ENCODE peak calls at places on chromosomes 2 and 18, in four cellular contexts. One of them, this sample, is unnamed. For H3K36me3, the result is how much of the 10 kb centered on the place peaks cover.

GRCh38 chr2:207531024-207531411 is 1.3 kb downstream of the CREB1 start:
- DNase-seq in psoas muscle: no peak
- DNase-seq in DND-41: no peak
- DNase-seq in spleen: no peak
- DNase-seq in this sample: no peak

GRCh38 chr2:183019718-183020442 is 18.4 kb downstream of the NCKAP1 start:
- DNase-seq in spleen: no peak
- DNase-seq in psoas muscle: no peak
- DNase-seq in DND-41: no peak
- DNase-seq in this sample: no peak

GRCh38 chr2:240806459-240806858 is 13.6 kb downstream of the KIF1A start:
- DNase-seq in psoas muscle: no peak
- DNase-seq in spleen: no peak
- DNase-seq in DND-41: no peak
- DNase-seq in this sample: no peak

GRCh38 chr18:8151176-8151575 is 458.1 kb upstream of the RAB12 start:
- DNase-seq in spleen: no peak
- DNase-seq in psoas muscle: no peak
- DNase-seq in DND-41: no peak
- DNase-seq in this sample: no peak

GRCh38 chr2:135817946-135818345 is 19.0 kb downstream of the LCT start:
- DNase-seq in DND-41: no peak
- DNase-seq in spleen: no peak
- DNase-seq in psoas muscle: no peak
- DNase-seq in this sample: no peak

GRCh38 chr2:95277246-95277906 is 3.1 kb downstream of the PROM2 start:
- DNase-seq in DND-41: no peak
- DNase-seq in spleen: no peak
- DNase-seq in psoas muscle: peak
- DNase-seq in this sample: no peak

GRCh38 chr2:189076131-189076530 is 102.0 kb downstream of the COL3A1 start:
- DNase-seq in DND-41: no peak
- DNase-seq in psoas muscle: no peak
- DNase-seq in spleen: no peak
- DNase-seq in this sample: no peak

GRCh38 chr18:50742947-50743346 is 76.9 kb downstream of the MRO start:
- DNase-seq in spleen: no peak
- DNase-seq in DND-41: no peak
- DNase-seq in psoas muscle: no peak
- DNase-seq in this sample: no peak

GRCh38 chr2:240896394-240896793 is 438 bp upstream of the MAB21L4 start:
- DNase-seq in spleen: no peak
- DNase-seq in DND-41: no peak
- DNase-seq in psoas muscle: no peak
- DNase-seq in this sample: no peak

GRCh38 chr2:240129311-240129710 is 6.8 kb downstream of the COPS9 start:
- DNase-seq in spleen: peak
- DNase-seq in psoas muscle: no peak
- DNase-seq in DND-41: no peak
- DNase-seq in this sample: no peak

GRCh38 chr2:26001743-26002341 is 19.5 kb upstream of the KIF3C start:
- DNase-seq in spleen: peak
- DNase-seq in psoas muscle: peak
- DNase-seq in DND-41: no peak
- DNase-seq in this sample: no peak

GRCh38 chr2:10059552-10060335 is 16.4 kb downstream of the KLF11 start:
- DNase-seq in spleen: peak
- DNase-seq in psoas muscle: no peak
- DNase-seq in DND-41: no peak
- DNase-seq in this sample: no peak

GRCh38 chr18:839224-840079 is 27.4 kb upstream of the YES1 start:
- DNase-seq in DND-41: peak
- DNase-seq in psoas muscle: peak
- DNase-seq in spleen: peak
- DNase-seq in this sample: peak

GRCh38 chr2:158761626-158762025 is 33.5 kb upstream of the DAPL1 start:
- DNase-seq in spleen: no peak
- DNase-seq in DND-41: no peak
- DNase-seq in psoas muscle: no peak
- DNase-seq in this sample: no peak

GRCh38 chr2:149931486-149931885 is 343.9 kb upstream of the MMADHC start:
- DNase-seq in spleen: no peak
- DNase-seq in DND-41: no peak
- DNase-seq in psoas muscle: no peak
- DNase-seq in this sample: no peak

GRCh38 chr2:104733544-104733943 is 120.4 kb upstream of the POU3F3 start:
- DNase-seq in DND-41: peak
- DNase-seq in spleen: no peak
- DNase-seq in psoas muscle: no peak
- DNase-seq in this sample: no peak

GRCh38 chr2:223055836-223056235 is 3.8 kb downstream of the KCNE4 start:
- DNase-seq in DND-41: no peak
- DNase-seq in psoas muscle: no peak
- DNase-seq in spleen: no peak
- DNase-seq in this sample: no peak

GRCh38 chr2:36672199-36672598 is 24.3 kb upstream of the VIT start:
- DNase-seq in spleen: no peak
- DNase-seq in psoas muscle: no peak
- DNase-seq in DND-41: no peak
- DNase-seq in this sample: no peak

GRCh38 chr2:225429718-225430117 is 30.2 kb downstream of the NYAP2 start:
- DNase-seq in DND-41: no peak
- DNase-seq in spleen: no peak
- DNase-seq in psoas muscle: no peak
- DNase-seq in this sample: no peak

GRCh38 chr2:619964-620363 is 57.2 kb downstream of the TMEM18 start:
- DNase-seq in DND-41: no peak
- DNase-seq in psoas muscle: no peak
- DNase-seq in spleen: no peak
- DNase-seq in this sample: no peak

GRCh38 chr18:11324956-11325873 is 175.8 kb upstream of the PIEZO2 start:
- DNase-seq in DND-41: peak
- DNase-seq in spleen: no peak
- DNase-seq in psoas muscle: no peak
- DNase-seq in this sample: peak

GRCh38 chr2:226077841-226078240 is 678.3 kb downstream of the NYAP2 start:
- DNase-seq in psoas muscle: no peak
- DNase-seq in spleen: no peak
- DNase-seq in DND-41: no peak
- DNase-seq in this sample: no peak

GRCh38 chr18:6648581-6648980 is 80.9 kb upstream of the ARHGAP28 start:
- DNase-seq in DND-41: no peak
- DNase-seq in spleen: no peak
- DNase-seq in psoas muscle: no peak
- DNase-seq in this sample: no peak

GRCh38 chr18:6373187-6373586 is 41.5 kb downstream of the L3MBTL4 start:
- DNase-seq in DND-41: no peak
- DNase-seq in psoas muscle: no peak
- DNase-seq in spleen: no peak
- DNase-seq in this sample: no peak

GRCh38 chr2:218448934-218449333 is 30.0 kb downstream of the VIL1 start:
- DNase-seq in DND-41: no peak
- DNase-seq in spleen: no peak
- DNase-seq in psoas muscle: no peak
- DNase-seq in this sample: peak

GRCh38 chr2:217623513-217623912 is 379.3 kb downstream of the TNS1 start:
- DNase-seq in DND-41: no peak
- DNase-seq in spleen: no peak
- DNase-seq in psoas muscle: no peak
- DNase-seq in this sample: no peak

GRCh38 chr2:157592983-157593382 is 35.7 kb downstream of the ACVR1C start:
- DNase-seq in psoas muscle: no peak
- DNase-seq in DND-41: no peak
- DNase-seq in spleen: no peak
- DNase-seq in this sample: peak

GRCh38 chr2:211941359-211941758 is 597.2 kb downstream of the ERBB4 start:
- DNase-seq in DND-41: no peak
- DNase-seq in spleen: no peak
- DNase-seq in psoas muscle: no peak
- DNase-seq in this sample: no peak

GRCh38 chr2:21667638-21668037 is 543.9 kb downstream of the TDRD15 start:
- DNase-seq in DND-41: no peak
- DNase-seq in psoas muscle: no peak
- DNase-seq in spleen: no peak
- DNase-seq in this sample: no peak

GRCh38 chr18:28468903-28469302 is 292.0 kb upstream of the CDH2 start:
- DNase-seq in DND-41: no peak
- DNase-seq in psoas muscle: no peak
- DNase-seq in spleen: no peak
- DNase-seq in this sample: no peak

GRCh38 chr2:74554821-74555531 is 456 bp downstream of the DOK1 start:
- DNase-seq in DND-41: peak
- DNase-seq in spleen: peak
- DNase-seq in psoas muscle: peak
- DNase-seq in this sample: no peak

GRCh38 chr2:14358774-14359173 is 273.7 kb upstream of the LRATD1 start:
- DNase-seq in spleen: no peak
- DNase-seq in DND-41: peak
- DNase-seq in psoas muscle: no peak
- DNase-seq in this sample: no peak

GRCh38 chr18:79872423-79872822 is 74.7 kb downstream of the KCNG2 start:
- DNase-seq in DND-41: no peak
- DNase-seq in spleen: peak
- DNase-seq in psoas muscle: no peak
- DNase-seq in this sample: no peak

GRCh38 chr18:76518543-76519155 is 23.6 kb upstream of the ZNF516 start:
- DNase-seq in psoas muscle: peak
- DNase-seq in spleen: peak
- DNase-seq in DND-41: no peak
- DNase-seq in this sample: no peak

GRCh38 chr2:144412727-144413126 is 107.2 kb downstream of the ZEB2 start:
- DNase-seq in psoas muscle: no peak
- DNase-seq in DND-41: no peak
- DNase-seq in spleen: no peak
- DNase-seq in this sample: no peak

GRCh38 chr2:2735041-2735440 is 404.0 kb upstream of the MYT1L start:
- DNase-seq in spleen: peak
- DNase-seq in psoas muscle: no peak
- DNase-seq in DND-41: no peak
- DNase-seq in this sample: no peak

GRCh38 chr2:219627105-219628100 is at the start of gene SLC4A3:
- DNase-seq in psoas muscle: peak
- DNase-seq in DND-41: no peak
- DNase-seq in spleen: peak
- DNase-seq in this sample: no peak
- TF ChIP-seq CTCF in psoas muscle: no peak
- TF ChIP-seq CTCF in DND-41: no peak
- TF ChIP-seq CTCF in spleen: no peak
- TF ChIP-seq CTCF in this sample: no peak

DNA sequence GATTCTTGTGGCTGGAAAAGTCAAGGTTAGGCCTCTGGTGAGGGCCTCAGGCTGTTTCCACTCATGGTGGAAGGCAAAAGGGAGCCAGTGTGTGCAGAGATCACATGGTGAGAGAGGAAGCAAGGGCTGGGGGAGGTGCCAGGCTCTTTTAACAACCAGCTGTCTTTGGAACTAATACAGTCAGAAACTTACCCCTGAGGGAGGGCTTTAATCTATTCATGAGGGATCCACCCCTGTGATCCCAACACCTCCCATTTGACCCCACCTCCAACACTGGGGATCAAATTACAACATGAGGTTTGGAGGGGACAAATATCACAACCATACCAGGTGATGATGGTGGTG is 10.9 kb downstream of the POLI start:
- DNase-seq in psoas muscle: no peak
- DNase-seq in spleen: no peak
- DNase-seq in DND-41: no peak
- DNase-seq in this sample: no peak
- H3K36me3 ChIP-seq in psoas muscle: under half
- H3K36me3 ChIP-seq in spleen: under half
- H3K36me3 ChIP-seq in DND-41: half or more
- H3K36me3 ChIP-seq in this sample: under half

GRCh38 chr18:35713545-35713944 is 132.0 kb downstream of the GALNT1 start:
- DNase-seq in spleen: no peak
- DNase-seq in DND-41: no peak
- DNase-seq in psoas muscle: no peak
- DNase-seq in this sample: peak
- TF ChIP-seq CTCF in spleen: no peak
- TF ChIP-seq CTCF in DND-41: no peak
- TF ChIP-seq CTCF in psoas muscle: no peak
- TF ChIP-seq CTCF in this sample: peak

DNA sequence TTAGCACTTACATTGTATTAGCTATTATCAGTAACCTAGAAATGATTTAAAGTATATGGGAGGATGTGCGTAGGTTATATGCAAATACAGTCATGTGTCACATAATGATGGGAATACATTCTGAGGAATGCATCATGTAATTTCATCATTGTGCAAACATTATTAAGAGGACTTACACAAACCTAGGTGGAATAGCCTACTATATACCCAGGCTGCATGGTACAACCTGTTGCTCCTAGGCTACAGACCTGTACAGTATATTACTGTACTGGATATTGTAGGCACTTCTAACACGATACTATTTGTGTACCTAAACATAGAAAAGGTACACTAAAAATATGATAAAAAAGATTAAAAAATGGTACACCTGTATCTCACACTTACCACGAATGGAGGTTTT is 7.9 kb downstream of the RIF1 start:
- DNase-seq in DND-41: no peak
- DNase-seq in psoas muscle: no peak
- DNase-seq in spleen: no peak
- DNase-seq in this sample: no peak
- H3K36me3 ChIP-seq in DND-41: half or more
- H3K36me3 ChIP-seq in psoas muscle: under half
- H3K36me3 ChIP-seq in spleen: under half
- H3K36me3 ChIP-seq in this sample: under half